ENCODE peak calls at places on chromosomes 3 and 15, in six cellular contexts. L is stomach, O is sigmoid colon, I is A549, B is tibial nerve, A is K562. G is an unnamed sample.

GRCh38 chr3:118811333-118811732 is 223.3 kb downstream of the IGSF11 start:
- DNase-seq in A (no peak), I (no peak), B (no peak), L (no peak), O (no peak), G (no peak)

GRCh38 chr3:171836836-171837235 is 6.3 kb upstream of the TMEM212 start:
- DNase-seq in I (no peak), B (no peak), A (no peak), O (no peak), L (no peak), G (no peak)

GRCh38 chr3:112649478-112649735 is 8.5 kb upstream of the CCDC80 start:
- DNase-seq in A (no peak), O (no peak), B (no peak), I (no peak), L (no peak), G (no peak)

GRCh38 chr15:98420837-98421236 is 227.5 kb upstream of the IGF1R start:
- DNase-seq in O (no peak), A (no peak), L (no peak), B (no peak), I (no peak), G (no peak)

GRCh38 chr3:134369231-134369741 is 5.0 kb downstream of the AMOTL2 start:
- DNase-seq in A (no peak), L (no peak), I (no peak), O (peak), B (no peak), G (no peak)

GRCh38 chr15:98690272-98690671 is 41.9 kb downstream of the IGF1R start:
- DNase-seq in I (no peak), B (no peak), L (no peak), O (no peak), A (no peak), G (no peak)

GRCh38 chr3:195570912-195571311 is 12.8 kb downstream of the APOD start:
- DNase-seq in A (no peak), L (no peak), I (no peak), B (no peak), O (no peak), G (no peak)

GRCh38 chr3:161859870-161860450 is 363.4 kb downstream of the OTOL1 start:
- DNase-seq in I (no peak), A (no peak), O (no peak), B (no peak), L (no peak), G (no peak)

GRCh38 chr3:45035441-45036301 is 9.6 kb downstream of the CLEC3B start:
- DNase-seq in B (no peak), O (peak), A (no peak), L (no peak), I (no peak), G (no peak)

GRCh38 chr3:150757364-150757763 is 5.6 kb downstream of the SIAH2 start:
- DNase-seq in L (no peak), A (no peak), B (no peak), I (no peak), O (no peak), G (no peak)

GRCh38 chr3:128122013-128122412 is 1.6 kb downstream of the RUVBL1 start:
- DNase-seq in O (no peak), A (no peak), I (no peak), L (no peak), B (no peak), G (no peak)

GRCh38 chr3:63386568-63386967 is 108.5 kb downstream of the SYNPR start:
- DNase-seq in O (no peak), L (no peak), I (no peak), A (no peak), B (no peak), G (no peak)

GRCh38 chr15:50024183-50024795 is 94.7 kb downstream of the ATP8B4 start:
- DNase-seq in A (no peak), B (no peak), I (no peak), L (no peak), O (no peak), G (no peak)

GRCh38 chr15:38714309-38715072 is 149.9 kb upstream of the RASGRP1 start:
- DNase-seq in I (no peak), B (no peak), A (no peak), O (peak), L (no peak), G (no peak)

GRCh38 chr3:126847061-126847460 is 135.9 kb upstream of the PLXNA1 start:
- DNase-seq in I (no peak), L (no peak), O (peak), A (no peak), B (no peak), G (no peak)

GRCh38 chr15:71753346-71753745 is 57.0 kb upstream of the NR2E3 start:
- DNase-seq in I (no peak), A (no peak), O (peak), B (no peak), L (no peak), G (no peak)

GRCh38 chr3:34185301-34185700 is 386.9 kb downstream of the PDCD6IP start:
- DNase-seq in L (no peak), B (no peak), O (no peak), I (no peak), A (no peak), G (no peak)

GRCh38 chr3:170000051-170000450 is 33.4 kb downstream of the SEC62 start:
- DNase-seq in A (no peak), O (no peak), B (no peak), I (no peak), L (no peak), G (no peak)

GRCh38 chr3:172258616-172259015 is 189.6 kb downstream of the GHSR start:
- DNase-seq in A (no peak), O (peak), L (no peak), B (no peak), I (no peak), G (no peak)

GRCh38 chr3:139608924-139609323 is 68.8 kb downstream of the NMNAT3 start:
- DNase-seq in B (no peak), I (no peak), O (no peak), A (no peak), L (no peak), G (no peak)

GRCh38 chr3:112858410-112859069 is 11.9 kb upstream of the CD200R1L start:
- DNase-seq in L (no peak), B (no peak), A (no peak), I (no peak), O (no peak), G (no peak)

GRCh38 chr15:40279437-40280141 is 3.3 kb downstream of the ANKRD63 start:
- DNase-seq in I (peak), B (peak), A (peak), L (peak), O (peak), G (peak)

GRCh38 chr15:52105856-52106255 is 6.7 kb downstream of the BCL2L10 start:
- DNase-seq in I (no peak), B (no peak), A (no peak), L (no peak), O (no peak), G (no peak)

GRCh38 chr15:52106641-52107040 is 5.9 kb downstream of the BCL2L10 start:
- DNase-seq in L (no peak), A (no peak), O (no peak), B (no peak), I (no peak), G (no peak)

GRCh38 chr15:52102468-52102867 is 10.1 kb downstream of the BCL2L10 start:
- DNase-seq in A (no peak), L (no peak), I (no peak), B (no peak), O (no peak), G (no peak)

GRCh38 chr15:52103217-52104207 is 9.1 kb downstream of the BCL2L10 start:
- DNase-seq in B (no peak), I (peak), L (no peak), A (no peak), O (peak), G (peak)

GRCh38 chr15:52104532-52105004 is 8.0 kb downstream of the BCL2L10 start:
- DNase-seq in I (no peak), B (no peak), L (no peak), O (no peak), A (no peak), G (no peak)
- TF ChIP-seq CTCF in I (no peak), B (no peak), L (no peak), O (no peak), A (no peak), G (no peak)

DNA sequence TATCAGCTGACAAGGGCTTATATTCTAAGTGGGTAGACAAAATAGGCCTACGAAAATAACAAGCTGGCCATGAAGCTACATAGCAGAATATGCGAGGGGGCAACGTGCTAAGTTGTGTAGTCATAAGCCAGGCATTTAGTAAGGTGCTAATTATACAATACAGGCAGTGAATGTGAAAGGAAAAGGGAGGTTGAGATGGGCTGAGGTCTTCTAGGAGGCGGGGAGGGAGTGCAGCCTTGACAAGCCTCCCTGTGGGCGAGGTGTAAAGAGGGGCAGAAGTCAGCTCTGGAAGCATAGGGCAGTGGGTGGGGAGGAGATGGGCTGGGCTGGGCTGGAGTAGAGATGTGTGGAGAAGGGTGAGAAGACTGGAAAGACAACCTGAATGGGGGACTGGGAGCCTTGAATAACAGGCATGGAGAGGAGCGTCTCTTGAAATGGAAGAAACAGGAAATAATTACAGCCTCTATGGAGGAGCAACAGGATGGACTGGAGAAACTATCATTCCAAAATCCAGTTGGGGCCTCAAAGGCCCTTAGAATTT is 1.2 kb downstream of the TIGIT start:
- DNase-seq in O (no peak), L (no peak), A (no peak), I (no peak), B (no peak), G (no peak)
- H3K4me3 ChIP-seq in O (no peak), L (no peak), A (no peak), I (no peak), B (no peak), G (no peak)

GRCh38 chr3:85631070-85631469 is 672.3 kb downstream of the CADM2 start:
- DNase-seq in L (no peak), A (no peak), B (no peak), O (no peak), I (no peak), G (no peak)
- TF ChIP-seq EP300 in L (no peak), A (no peak), B (no peak), O (no peak), I (no peak), G (no peak)

DNA sequence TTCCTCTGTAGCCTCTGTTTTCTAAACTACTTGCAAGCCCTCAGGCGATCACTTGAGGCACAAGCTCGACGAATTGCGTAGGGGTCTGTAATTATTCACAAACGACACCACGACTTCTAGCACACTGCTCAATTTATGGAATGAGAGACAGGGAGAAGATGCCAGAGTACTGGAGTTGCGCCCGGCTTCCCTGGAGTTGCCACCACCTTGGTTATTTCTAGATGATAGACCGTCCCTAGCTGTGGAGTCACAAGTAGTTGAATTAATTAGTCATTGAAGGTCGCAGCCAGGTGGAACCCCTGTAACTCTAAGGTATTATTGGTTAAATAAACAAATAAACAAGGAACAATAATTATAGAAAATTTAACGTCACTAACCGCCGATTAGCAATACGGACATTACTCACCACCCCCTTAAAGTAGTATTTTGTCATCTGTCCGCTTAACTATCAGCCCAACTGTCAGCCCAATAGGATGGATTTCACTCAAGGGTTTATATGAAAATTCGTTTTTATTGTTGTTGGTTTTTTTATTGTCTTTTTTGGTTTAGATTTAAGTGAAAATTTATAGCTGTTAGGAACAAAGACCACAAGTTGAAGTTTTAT is 875 bp upstream of the AZI2 start:
- DNase-seq in O (no peak), I (peak), B (peak), A (no peak), L (no peak), G (no peak)
- TF ChIP-seq CTCF in O (no peak), I (peak), B (no peak), A (no peak), L (no peak), G (peak)

GRCh38 chr3:86991482-86991815 is 500 bp upstream of the VGLL3 start:
- DNase-seq in O (no peak), L (no peak), A (no peak), I (no peak), B (no peak), G (no peak)

GRCh38 chr3:86995537-86995936 is 4.6 kb upstream of the VGLL3 start:
- DNase-seq in I (no peak), L (no peak), A (no peak), B (no peak), O (peak), G (no peak)

GRCh38 chr3:86996261-86996955 is 5.5 kb upstream of the VGLL3 start:
- DNase-seq in I (no peak), L (no peak), O (no peak), A (no peak), B (no peak), G (no peak)

GRCh38 chr3:86991840-86992430 is 986 bp upstream of the VGLL3 start:
- DNase-seq in B (no peak), I (no peak), A (no peak), L (no peak), O (no peak), G (no peak)

GRCh38 chr3:86993704-86994103 is 2.8 kb upstream of the VGLL3 start:
- DNase-seq in A (no peak), L (no peak), I (no peak), O (no peak), B (no peak), G (no peak)
- H3K4me3 ChIP-seq in A (no peak), L (no peak), I (peak), O (no peak), B (no peak), G (no peak)

GRCh38 chr15:80489030-80489594 is 84.9 kb downstream of the ARNT2 start:
- DNase-seq in I (no peak), O (no peak), B (no peak), A (no peak), L (no peak), G (no peak)
- TF ChIP-seq EP300 in I (no peak), O (no peak), B (no peak), A (no peak), L (no peak), G (no peak)

G was measured in transverse colon.